ENCODE peak calls at places on chromosomes 7 and 10, in five cellular contexts. One of them, this sample, is unnamed.

GRCh38 chr10:104033966-104034365 is 51.7 kb downstream of the COL17A1 start:
- DNase-seq in endothelial cell: no peak
- DNase-seq in Ammon's horn: peak
- DNase-seq in IMR-90: no peak
- DNase-seq in iPS DF 19.7: no peak
- DNase-seq in this sample: no peak

GRCh38 chr7:15686209-15686956 is at the start of gene MEOX2:
- DNase-seq in endothelial cell: peak
- DNase-seq in Ammon's horn: no peak
- DNase-seq in IMR-90: peak
- DNase-seq in iPS DF 19.7: no peak
- DNase-seq in this sample: no peak

GRCh38 chr10:133326745-133327650 is 9.7 kb downstream of the CALY start:
- DNase-seq in endothelial cell: no peak
- DNase-seq in Ammon's horn: no peak
- DNase-seq in IMR-90: peak
- DNase-seq in iPS DF 19.7: no peak
- DNase-seq in this sample: no peak

GRCh38 chr7:131305152-131305551 is 22.5 kb upstream of the MKLN1 start:
- DNase-seq in endothelial cell: no peak
- DNase-seq in Ammon's horn: no peak
- DNase-seq in IMR-90: no peak
- DNase-seq in iPS DF 19.7: no peak
- DNase-seq in this sample: no peak

GRCh38 chr10:36602374-36602773 is 523.0 kb upstream of the ANKRD30A start:
- DNase-seq in endothelial cell: no peak
- DNase-seq in Ammon's horn: no peak
- DNase-seq in IMR-90: peak
- DNase-seq in iPS DF 19.7: no peak
- DNase-seq in this sample: no peak

GRCh38 chr10:17001961-17002749 is 127.5 kb downstream of the CUBN start:
- DNase-seq in endothelial cell: no peak
- DNase-seq in Ammon's horn: peak
- DNase-seq in IMR-90: peak
- DNase-seq in iPS DF 19.7: no peak
- DNase-seq in this sample: no peak

GRCh38 chr10:115948415-115948814 is 324.6 kb downstream of the GFRA1 start:
- DNase-seq in endothelial cell: no peak
- DNase-seq in Ammon's horn: no peak
- DNase-seq in IMR-90: peak
- DNase-seq in iPS DF 19.7: peak
- DNase-seq in this sample: no peak

GRCh38 chr10:62025134-62025794 is 123.8 kb downstream of the ARID5B start:
- DNase-seq in endothelial cell: no peak
- DNase-seq in Ammon's horn: no peak
- DNase-seq in IMR-90: no peak
- DNase-seq in iPS DF 19.7: no peak
- DNase-seq in this sample: no peak

GRCh38 chr7:117009705-117010361 is 56.5 kb downstream of the ST7 start:
- DNase-seq in endothelial cell: no peak
- DNase-seq in Ammon's horn: no peak
- DNase-seq in IMR-90: no peak
- DNase-seq in iPS DF 19.7: no peak
- DNase-seq in this sample: no peak

GRCh38 chr7:134865001-134865845 is 85.8 kb downstream of the CALD1 start:
- DNase-seq in endothelial cell: no peak
- DNase-seq in Ammon's horn: peak
- DNase-seq in IMR-90: peak
- DNase-seq in iPS DF 19.7: no peak
- DNase-seq in this sample: peak

GRCh38 chr10:44383749-44384600 is 922 bp downstream of the CXCL12 start:
- DNase-seq in endothelial cell: no peak
- DNase-seq in Ammon's horn: no peak
- DNase-seq in IMR-90: peak
- DNase-seq in iPS DF 19.7: no peak
- DNase-seq in this sample: no peak

GRCh38 chr10:77131214-77131613 is 506.4 kb downstream of the KCNMA1 start:
- DNase-seq in endothelial cell: no peak
- DNase-seq in Ammon's horn: no peak
- DNase-seq in IMR-90: peak
- DNase-seq in iPS DF 19.7: no peak
- DNase-seq in this sample: no peak

GRCh38 chr7:137757146-137757925 is 89.4 kb downstream of the DGKI start:
- DNase-seq in endothelial cell: no peak
- DNase-seq in Ammon's horn: no peak
- DNase-seq in IMR-90: peak
- DNase-seq in iPS DF 19.7: no peak
- DNase-seq in this sample: no peak

GRCh38 chr10:14487511-14487909 is 156.8 kb upstream of the FRMD4A start:
- DNase-seq in endothelial cell: no peak
- DNase-seq in Ammon's horn: peak
- DNase-seq in IMR-90: peak
- DNase-seq in iPS DF 19.7: no peak
- DNase-seq in this sample: no peak

GRCh38 chr10:61815505-61815904 is 86.0 kb upstream of the ARID5B start:
- DNase-seq in endothelial cell: no peak
- DNase-seq in Ammon's horn: no peak
- DNase-seq in IMR-90: no peak
- DNase-seq in iPS DF 19.7: no peak
- DNase-seq in this sample: no peak

GRCh38 chr7:43878867-43879266 is 9.6 kb upstream of the MRPS24 start:
- DNase-seq in endothelial cell: no peak
- DNase-seq in Ammon's horn: no peak
- DNase-seq in IMR-90: peak
- DNase-seq in iPS DF 19.7: no peak
- DNase-seq in this sample: no peak

GRCh38 chr10:79453392-79453791 is 8.0 kb upstream of the ZCCHC24 start:
- DNase-seq in endothelial cell: no peak
- DNase-seq in Ammon's horn: no peak
- DNase-seq in IMR-90: peak
- DNase-seq in iPS DF 19.7: no peak
- DNase-seq in this sample: no peak

GRCh38 chr10:102347236-102347828 is 48.2 kb upstream of the NFKB2 start:
- DNase-seq in endothelial cell: peak
- DNase-seq in Ammon's horn: peak
- DNase-seq in IMR-90: peak
- DNase-seq in iPS DF 19.7: no peak
- DNase-seq in this sample: peak

GRCh38 chr7:88224596-88225275 is 4.9 kb upstream of the SRI start:
- DNase-seq in endothelial cell: no peak
- DNase-seq in Ammon's horn: peak
- DNase-seq in IMR-90: peak
- DNase-seq in iPS DF 19.7: no peak
- DNase-seq in this sample: no peak

GRCh38 chr10:122471531-122472177 is 10.3 kb downstream of the HTRA1 start:
- DNase-seq in endothelial cell: no peak
- DNase-seq in Ammon's horn: no peak
- DNase-seq in IMR-90: peak
- DNase-seq in iPS DF 19.7: no peak
- DNase-seq in this sample: no peak

GRCh38 chr10:117005454-117006055 is 568 bp upstream of the SHTN1 start:
- DNase-seq in endothelial cell: peak
- DNase-seq in Ammon's horn: peak
- DNase-seq in IMR-90: no peak
- DNase-seq in iPS DF 19.7: no peak
- DNase-seq in this sample: no peak

GRCh38 chr7:29987083-29987482 is 2.5 kb downstream of the SCRN1 start:
- DNase-seq in endothelial cell: no peak
- DNase-seq in Ammon's horn: no peak
- DNase-seq in IMR-90: peak
- DNase-seq in iPS DF 19.7: no peak
- DNase-seq in this sample: no peak

GRCh38 chr10:123212640-123213039 is 58.4 kb downstream of the BUB3 start:
- DNase-seq in endothelial cell: no peak
- DNase-seq in Ammon's horn: no peak
- DNase-seq in IMR-90: no peak
- DNase-seq in iPS DF 19.7: no peak
- DNase-seq in this sample: no peak

GRCh38 chr10:35416628-35417625 is 80.6 kb downstream of the CCNY start:
- DNase-seq in endothelial cell: no peak
- DNase-seq in Ammon's horn: no peak
- DNase-seq in IMR-90: peak
- DNase-seq in iPS DF 19.7: no peak
- DNase-seq in this sample: no peak

GRCh38 chr10:86087716-86088115 is 278.9 kb downstream of the GRID1 start:
- DNase-seq in endothelial cell: no peak
- DNase-seq in Ammon's horn: peak
- DNase-seq in IMR-90: no peak
- DNase-seq in iPS DF 19.7: no peak
- DNase-seq in this sample: no peak

GRCh38 chr7:158274996-158275395 is 312.6 kb downstream of the PTPRN2 start:
- DNase-seq in endothelial cell: no peak
- DNase-seq in Ammon's horn: no peak
- DNase-seq in IMR-90: no peak
- DNase-seq in iPS DF 19.7: no peak
- DNase-seq in this sample: no peak

GRCh38 chr7:360454-361100 is 70.6 kb downstream of the FOXL3 start:
- DNase-seq in endothelial cell: no peak
- DNase-seq in Ammon's horn: no peak
- DNase-seq in IMR-90: no peak
- DNase-seq in iPS DF 19.7: no peak
- DNase-seq in this sample: no peak

GRCh38 chr7:149855368-149856305 is 17.5 kb downstream of the ZNF862 start:
- DNase-seq in endothelial cell: no peak
- DNase-seq in Ammon's horn: no peak
- DNase-seq in IMR-90: peak
- DNase-seq in iPS DF 19.7: no peak
- DNase-seq in this sample: no peak

GRCh38 chr10:78777466-78778256 is 291.1 kb upstream of the ZMIZ1 start:
- DNase-seq in endothelial cell: no peak
- DNase-seq in Ammon's horn: peak
- DNase-seq in IMR-90: peak
- DNase-seq in iPS DF 19.7: no peak
- DNase-seq in this sample: no peak

GRCh38 chr7:133059263-133059662 is 22.6 kb downstream of the CHCHD3 start:
- DNase-seq in endothelial cell: no peak
- DNase-seq in Ammon's horn: no peak
- DNase-seq in IMR-90: no peak
- DNase-seq in iPS DF 19.7: no peak
- DNase-seq in this sample: no peak

GRCh38 chr7:151252961-151253691 is 4.6 kb upstream of the SMARCD3 start:
- DNase-seq in endothelial cell: no peak
- DNase-seq in Ammon's horn: no peak
- DNase-seq in IMR-90: no peak
- DNase-seq in iPS DF 19.7: no peak
- DNase-seq in this sample: no peak

GRCh38 chr7:51055039-51055840 is 261.4 kb downstream of the COBL start:
- DNase-seq in endothelial cell: no peak
- DNase-seq in Ammon's horn: no peak
- DNase-seq in IMR-90: no peak
- DNase-seq in iPS DF 19.7: no peak
- DNase-seq in this sample: no peak

GRCh38 chr7:115724400-115725056 is 306.0 kb downstream of the TFEC start:
- DNase-seq in endothelial cell: no peak
- DNase-seq in Ammon's horn: no peak
- DNase-seq in IMR-90: no peak
- DNase-seq in iPS DF 19.7: no peak
- DNase-seq in this sample: no peak

GRCh38 chr7:76383089-76383944 is 24.5 kb upstream of the YWHAG start:
- DNase-seq in endothelial cell: no peak
- DNase-seq in Ammon's horn: no peak
- DNase-seq in IMR-90: no peak
- DNase-seq in iPS DF 19.7: no peak
- DNase-seq in this sample: no peak

GRCh38 chr7:33500590-33500989 is 371.2 kb downstream of the BBS9 start:
- DNase-seq in endothelial cell: no peak
- DNase-seq in Ammon's horn: no peak
- DNase-seq in IMR-90: peak
- DNase-seq in iPS DF 19.7: no peak
- DNase-seq in this sample: no peak

GRCh38 chr10:121889212-121889611 is 38.6 kb downstream of the ATE1 start:
- DNase-seq in endothelial cell: no peak
- DNase-seq in Ammon's horn: no peak
- DNase-seq in IMR-90: no peak
- DNase-seq in iPS DF 19.7: no peak
- DNase-seq in this sample: no peak

GRCh38 chr7:140475747-140476333 is 3.5 kb downstream of the MKRN1 start:
- DNase-seq in endothelial cell: peak
- DNase-seq in Ammon's horn: peak
- DNase-seq in IMR-90: peak
- DNase-seq in iPS DF 19.7: no peak
- DNase-seq in this sample: no peak

GRCh38 chr7:27808626-27809025 is 68.7 kb downstream of the TAX1BP1 start:
- DNase-seq in endothelial cell: no peak
- DNase-seq in Ammon's horn: no peak
- DNase-seq in IMR-90: peak
- DNase-seq in iPS DF 19.7: no peak
- DNase-seq in this sample: no peak

GRCh38 chr7:148153611-148154010 is 437.0 kb upstream of the C7orf33 start:
- DNase-seq in endothelial cell: no peak
- DNase-seq in Ammon's horn: no peak
- DNase-seq in IMR-90: no peak
- DNase-seq in iPS DF 19.7: no peak
- DNase-seq in this sample: no peak

This sample was measured in NT2/D1.